ENCODE peak calls at places on chromosomes 13 and 19, in seven cellular contexts. U, R, D, C, Y, E and K are unnamed samples.

GRCh38 chr13:44044544-44045178 is 165.0 kb downstream of the LACC1 start:
- DNase-seq in Y (no peak), E (no peak), C (no peak), D (no peak), U (no peak), R (no peak), K (no peak)

GRCh38 chr13:98142427-98143156 is at the start of gene FARP1:
- DNase-seq in R (peak), D (no peak), E (peak), C (peak), Y (peak), U (peak), K (peak)

GRCh38 chr13:111521030-111521429 is 200.6 kb downstream of the TEX29 start:
- DNase-seq in Y (no peak), E (no peak), D (no peak), U (peak), R (no peak), C (no peak), K (no peak)

GRCh38 chr13:80121038-80121437 is 219.9 kb downstream of the SPRY2 start:
- DNase-seq in C (no peak), Y (no peak), D (no peak), R (no peak), E (no peak), U (no peak), K (no peak)

GRCh38 chr13:114093118-114093517 is 39.3 kb downstream of the RASA3 start:
- DNase-seq in C (no peak), E (no peak), Y (no peak), U (no peak), R (no peak), D (no peak), K (no peak)

GRCh38 chr13:109274188-109274821 is 512.1 kb downstream of the IRS2 start:
- DNase-seq in C (no peak), D (no peak), Y (no peak), U (no peak), R (no peak), E (no peak), K (no peak)

GRCh38 chr19:38842439-38843174 is 7.2 kb downstream of the HNRNPL start:
- DNase-seq in D (no peak), R (no peak), C (no peak), U (peak), Y (no peak), E (no peak), K (no peak)

GRCh38 chr19:10899171-10899653 is 27.9 kb downstream of the CARM1 start:
- DNase-seq in C (peak), D (no peak), R (no peak), U (no peak), E (peak), Y (peak), K (no peak)

GRCh38 chr13:25494708-25495411 is 123.1 kb downstream of the ATP8A2 start:
- DNase-seq in Y (no peak), C (no peak), U (no peak), R (no peak), E (no peak), D (no peak), K (no peak)

GRCh38 chr19:28793391-28794168 is 419.4 kb downstream of the UQCRFS1 start:
- DNase-seq in R (no peak), D (no peak), Y (no peak), E (no peak), U (no peak), C (no peak), K (peak)

GRCh38 chr13:33745370-33746324 is 72.3 kb upstream of the RFC3 start:
- DNase-seq in E (no peak), D (no peak), Y (peak), C (no peak), U (no peak), R (no peak), K (no peak)

GRCh38 chr19:5321851-5322681 is 18.5 kb downstream of the PTPRS start:
- DNase-seq in D (no peak), Y (no peak), E (no peak), U (peak), R (no peak), C (no peak), K (no peak)

GRCh38 chr13:76927955-76928354 is 20.4 kb upstream of the ACOD1 start:
- DNase-seq in E (no peak), U (no peak), Y (no peak), C (no peak), D (no peak), R (no peak), K (no peak)

GRCh38 chr19:6693681-6694080 is 23.7 kb upstream of the TNFSF14 start:
- DNase-seq in D (no peak), R (no peak), C (no peak), Y (no peak), U (peak), E (no peak), K (no peak)

GRCh38 chr13:105272660-105273631 is 1262.5 kb downstream of the EFNB2 start:
- DNase-seq in U (peak), C (no peak), E (no peak), D (no peak), R (no peak), Y (no peak), K (no peak)

GRCh38 chr13:88136098-88136790 is 465.1 kb downstream of the SLITRK5 start:
- DNase-seq in R (no peak), Y (no peak), U (no peak), D (no peak), C (no peak), E (no peak), K (no peak)

GRCh38 chr13:70523622-70524021 is 415.4 kb upstream of the KLHL1 start:
- DNase-seq in D (no peak), U (no peak), Y (no peak), C (no peak), R (no peak), E (no peak), K (no peak)

GRCh38 chr19:55451522-55452380 is 8.7 kb upstream of the SHISA7 start:
- DNase-seq in D (no peak), E (no peak), Y (no peak), U (no peak), R (no peak), C (no peak), K (peak)

GRCh38 chr19:12766051-12766521 is 9.3 kb downstream of the HOOK2 start:
- DNase-seq in U (peak), E (peak), Y (peak), R (peak), D (no peak), C (peak), K (peak)

GRCh38 chr13:104473936-104474335 is 1407.7 kb upstream of the SLC10A2 start:
- DNase-seq in R (no peak), U (no peak), D (no peak), C (no peak), Y (no peak), E (no peak), K (no peak)

GRCh38 chr19:8017808-8018207 is 12.4 kb upstream of the ELAVL1 start:
- DNase-seq in Y (no peak), C (no peak), E (no peak), R (no peak), U (peak), D (no peak), K (no peak)

GRCh38 chr13:105971720-105972119 is 563.7 kb downstream of the EFNB2 start:
- DNase-seq in C (no peak), Y (no peak), E (no peak), U (no peak), R (no peak), D (no peak), K (no peak)

GRCh38 chr19:33296473-33297060 is 5.8 kb downstream of the CEBPA start:
- DNase-seq in C (no peak), E (no peak), U (peak), R (peak), Y (no peak), D (no peak), K (no peak)

GRCh38 chr19:15265214-15265613 is 33.0 kb upstream of the EPHX3 start:
- DNase-seq in U (no peak), R (no peak), Y (no peak), E (no peak), C (no peak), D (no peak), K (no peak)

GRCh38 chr19:15264061-15264932 is 32.0 kb upstream of the EPHX3 start:
- DNase-seq in U (peak), R (peak), C (peak), D (no peak), Y (peak), E (peak), K (peak)

GRCh38 chr19:15264933-15265206 is 32.6 kb upstream of the EPHX3 start:
- DNase-seq in Y (no peak), C (no peak), D (no peak), R (no peak), E (no peak), U (no peak), K (no peak)

GRCh38 chr19:15266683-15267082 is 34.4 kb upstream of the EPHX3 start:
- DNase-seq in E (no peak), C (no peak), Y (no peak), U (no peak), R (no peak), D (no peak), K (no peak)

DNA sequence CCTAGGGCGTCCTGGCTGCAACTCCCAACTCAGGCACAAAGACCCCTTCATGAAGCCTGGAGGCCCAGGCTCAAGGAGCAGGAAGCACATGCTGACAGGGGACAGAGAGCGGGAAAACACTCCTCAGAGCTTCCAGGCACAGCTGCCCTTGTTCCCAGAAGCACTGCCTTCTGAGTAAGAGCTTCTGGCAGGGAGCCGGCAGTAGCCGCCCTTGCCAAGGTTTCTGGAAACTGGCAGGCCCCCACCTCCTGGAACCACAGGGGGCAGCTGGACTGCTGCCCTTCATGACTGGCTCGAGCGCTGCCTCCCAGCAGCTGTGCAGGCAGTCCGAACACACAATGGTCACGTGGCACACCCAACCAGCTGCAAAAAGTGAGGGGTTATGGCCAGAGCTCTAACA is 33.6 kb upstream of the EPHX3 start:
- DNase-seq in Y (peak), C (peak), U (peak), D (peak), E (peak), R (peak), K (no peak)
- TF ChIP-seq CTCF in Y (no peak), C (no peak), U (no peak), D (no peak), E (no peak), R (no peak), K (no peak)

GRCh38 chr13:110507678-110508381 is 53.7 kb downstream of the RAB20 start:
- DNase-seq in R (no peak), E (peak), Y (no peak), U (no peak), D (no peak), C (peak), K (no peak)
- TF ChIP-seq CTCF in R (no peak), E (no peak), Y (no peak), U (no peak), D (no peak), C (no peak), K (no peak)

GRCh38 chr13:51768378-51768921 is 35.5 kb downstream of the DHRS12 start:
- DNase-seq in D (no peak), U (no peak), Y (no peak), R (no peak), E (no peak), C (no peak), K (peak)
- TF ChIP-seq CTCF in D (no peak), U (no peak), Y (no peak), R (no peak), E (peak), C (no peak), K (peak)

GRCh38 chr13:52850396-52851152 is 2.1 kb upstream of the PCDH8 start:
- DNase-seq in U (peak), R (peak), C (peak), E (peak), Y (no peak), D (no peak), K (peak)
- TF ChIP-seq CTCF in U (no peak), R (no peak), C (no peak), E (no peak), Y (no peak), D (peak), K (peak)

DNA sequence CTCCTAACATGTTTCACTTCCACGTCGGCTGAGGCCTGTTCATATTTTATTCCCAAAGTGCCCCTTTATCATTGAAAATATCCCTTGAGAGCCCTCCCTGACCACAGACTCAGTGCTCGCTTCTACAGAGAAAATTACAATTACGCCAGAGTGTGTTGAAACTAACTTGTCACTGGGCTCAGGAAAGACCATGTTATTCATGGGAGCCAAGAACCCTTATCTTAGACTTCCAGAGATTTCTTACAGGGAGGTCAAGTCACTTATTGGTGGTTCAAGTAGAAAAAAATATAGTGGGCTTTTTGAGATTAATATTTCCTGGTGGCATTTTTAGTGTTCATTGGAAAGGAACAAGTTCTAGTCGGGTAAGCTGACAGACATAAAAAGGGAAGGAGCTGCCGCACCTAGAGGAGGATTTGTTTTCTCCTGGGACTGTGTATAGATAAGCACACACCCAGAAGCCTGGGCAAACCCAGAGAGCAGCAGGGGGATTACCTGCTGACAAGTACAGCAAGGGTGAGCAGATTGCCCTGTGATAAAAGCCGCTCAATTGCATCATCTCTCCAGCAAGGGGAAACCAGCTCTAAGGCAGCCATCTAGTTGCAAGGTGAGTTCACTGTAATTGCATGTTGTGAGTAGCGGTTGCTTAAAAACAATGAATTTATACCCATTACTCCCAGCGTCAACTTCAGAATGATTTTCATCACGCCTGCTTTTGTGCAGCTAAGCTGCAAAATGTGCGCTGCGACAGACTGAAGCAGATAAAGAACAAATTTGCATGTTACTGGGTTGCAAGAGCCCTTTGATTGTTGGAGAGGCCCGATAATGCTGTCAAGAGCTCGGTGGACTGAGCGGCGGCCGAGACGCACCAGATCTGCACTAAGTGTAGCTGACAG is 46.2 kb downstream of the DCT start:
- DNase-seq in U (no peak), C (no peak), D (no peak), Y (no peak), E (peak), R (no peak), K (no peak)
- TF ChIP-seq CTCF in U (no peak), C (no peak), D (no peak), Y (no peak), E (no peak), R (no peak), K (no peak)

GRCh38 chr19:18839465-18840287 is 7.9 kb downstream of the UPF1 start:
- DNase-seq in U (no peak), R (no peak), E (no peak), C (no peak), D (no peak), Y (no peak), K (no peak)
- TF ChIP-seq CTCF in U (peak), R (no peak), E (no peak), C (no peak), D (no peak), Y (no peak), K (no peak)

DNA sequence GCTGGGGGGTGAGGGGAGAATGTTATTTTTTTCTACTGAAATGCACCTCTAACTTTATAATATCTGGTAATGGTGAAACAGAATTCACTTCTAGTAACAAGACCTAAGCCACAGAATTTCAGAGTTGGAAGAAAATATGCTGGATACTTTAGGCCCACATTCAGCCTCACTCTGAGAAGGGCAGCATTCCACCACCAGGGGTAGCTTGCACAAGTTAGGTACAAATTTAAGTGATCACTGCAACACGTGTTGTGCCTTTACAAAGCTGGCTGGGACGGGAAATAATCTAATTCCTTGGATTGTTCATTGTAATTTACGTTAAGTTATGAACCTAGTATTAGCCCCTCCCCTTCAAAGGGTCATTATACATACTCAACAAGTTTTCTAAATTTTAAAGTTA is 192.3 kb downstream of the RGCC start:
- DNase-seq in E (no peak), C (no peak), D (no peak), Y (no peak), R (no peak), U (no peak), K (no peak)
- TF ChIP-seq CTCF in E (peak), C (no peak), D (peak), Y (no peak), R (no peak), U (no peak), K (peak)

GRCh38 chr13:64441740-64442139 is 2788.4 kb downstream of the PCDH9 start:
- DNase-seq in E (no peak), U (no peak), R (no peak), D (no peak), Y (no peak), C (no peak), K (no peak)

DNA sequence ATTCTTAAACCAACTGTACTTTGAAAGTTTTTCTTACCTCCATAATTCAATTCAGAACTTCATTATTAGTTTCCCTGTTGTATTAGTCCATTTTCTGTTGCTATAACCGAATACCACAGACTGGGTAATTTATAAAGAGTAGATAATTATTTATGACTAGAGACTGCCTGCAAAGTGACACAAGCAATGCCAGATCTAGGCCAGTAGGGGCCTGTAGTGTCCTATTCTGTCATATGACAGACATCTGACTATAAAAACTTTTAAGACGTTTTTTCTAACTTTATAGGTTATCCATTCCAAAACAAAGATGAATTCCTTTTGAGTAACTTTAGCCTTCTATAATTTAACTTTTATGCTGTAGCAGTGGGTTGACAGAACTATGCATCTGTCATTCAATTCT is 2783.8 kb downstream of the PCDH9 start:
- DNase-seq in R (no peak), D (no peak), E (no peak), U (no peak), C (no peak), Y (no peak), K (no peak)
- TF ChIP-seq CTCF in R (no peak), D (peak), E (peak), U (no peak), C (no peak), Y (peak), K (peak)

GRCh38 chr19:1406818-1407661 is at the start of gene DAZAP1:
- DNase-seq in C (peak), R (peak), Y (peak), U (peak), E (peak), D (peak), K (peak)
- TF ChIP-seq CTCF in C (no peak), R (peak), Y (peak), U (peak), E (peak), D (peak), K (peak)